ENCODE peak calls at places on chromosomes 4 and X, in four cellular contexts. One of them, this sample, is unnamed.

GRCh38 chr4:81844717-81845116 is 373.0 kb upstream of the RASGEF1B start:
- DNase-seq in brain microvascular endothelial cell: peak; percentile 83
- DNase-seq in substantia nigra: no peak
- DNase-seq in neuronal stem cell: peak; percentile 59
- DNase-seq in this sample: peak; percentile 40

GRCh38 chr4:25795566-25796454 is 67.0 kb downstream of the SEL1L3 start:
- DNase-seq in brain microvascular endothelial cell: peak; percentile 84
- DNase-seq in substantia nigra: no peak
- DNase-seq in neuronal stem cell: peak; percentile 79
- DNase-seq in this sample: no peak

GRCh38 chr4:25792200-25792791 is 70.5 kb downstream of the SEL1L3 start:
- DNase-seq in brain microvascular endothelial cell: no peak
- DNase-seq in substantia nigra: no peak
- DNase-seq in neuronal stem cell: no peak
- DNase-seq in this sample: no peak

GRCh38 chrX:139559383-139560042 is 29.0 kb downstream of the F9 start:
- DNase-seq in brain microvascular endothelial cell: peak; percentile 16
- DNase-seq in substantia nigra: no peak
- DNase-seq in neuronal stem cell: peak; percentile 45
- DNase-seq in this sample: no peak

GRCh38 chrX:24081661-24082154 is 27.0 kb downstream of the EIF2S3 start:
- DNase-seq in brain microvascular endothelial cell: peak; percentile 65
- DNase-seq in substantia nigra: peak; percentile 0
- DNase-seq in neuronal stem cell: peak; percentile 3
- DNase-seq in this sample: no peak

GRCh38 chr4:7328913-7329638 is 105.7 kb downstream of the PSAPL1 start:
- DNase-seq in brain microvascular endothelial cell: peak; percentile 77
- DNase-seq in substantia nigra: no peak
- DNase-seq in neuronal stem cell: no peak
- DNase-seq in this sample: no peak

GRCh38 chrX:139831689-139832456 is 101.0 kb downstream of the ATP11C start:
- DNase-seq in brain microvascular endothelial cell: peak; percentile 24
- DNase-seq in substantia nigra: no peak
- DNase-seq in neuronal stem cell: no peak
- DNase-seq in this sample: no peak

GRCh38 chr4:74109116-74109791 is 10.3 kb upstream of the CXCL2 start:
- DNase-seq in brain microvascular endothelial cell: peak; percentile 93
- DNase-seq in substantia nigra: no peak
- DNase-seq in neuronal stem cell: no peak
- DNase-seq in this sample: no peak

GRCh38 chr4:182449186-182449880 is 206.1 kb downstream of the TENM3 start:
- DNase-seq in brain microvascular endothelial cell: peak; percentile 35
- DNase-seq in substantia nigra: peak; percentile 52
- DNase-seq in neuronal stem cell: no peak
- DNase-seq in this sample: peak; percentile 49

GRCh38 chrX:81957900-81958545 is 756.1 kb downstream of the SH3BGRL start:
- DNase-seq in brain microvascular endothelial cell: no peak
- DNase-seq in substantia nigra: no peak
- DNase-seq in neuronal stem cell: peak; percentile 18
- DNase-seq in this sample: no peak

GRCh38 chr4:189802884-189803283 is 137.8 kb upstream of the FRG1 start:
- DNase-seq in brain microvascular endothelial cell: no peak
- DNase-seq in substantia nigra: no peak
- DNase-seq in neuronal stem cell: no peak
- DNase-seq in this sample: no peak

GRCh38 chr4:94348705-94349104 is 6.1 kb upstream of the HPGDS start:
- DNase-seq in brain microvascular endothelial cell: no peak
- DNase-seq in substantia nigra: no peak
- DNase-seq in neuronal stem cell: no peak
- DNase-seq in this sample: no peak

GRCh38 chr4:44725166-44725565 is 1.2 kb downstream of the GNPDA2 start:
- DNase-seq in brain microvascular endothelial cell: no peak
- DNase-seq in substantia nigra: no peak
- DNase-seq in neuronal stem cell: no peak
- DNase-seq in this sample: no peak

GRCh38 chr4:76803522-76803921 is 94.4 kb downstream of the SOWAHB start:
- DNase-seq in brain microvascular endothelial cell: peak; percentile 96
- DNase-seq in substantia nigra: no peak
- DNase-seq in neuronal stem cell: no peak
- DNase-seq in this sample: no peak

GRCh38 chr4:21452931-21453330 is 495.6 kb downstream of the KCNIP4 start:
- DNase-seq in brain microvascular endothelial cell: no peak
- DNase-seq in substantia nigra: no peak
- DNase-seq in neuronal stem cell: no peak
- DNase-seq in this sample: no peak

GRCh38 chr4:112604590-112604989 is 32.1 kb downstream of the ZGRF1 start:
- DNase-seq in brain microvascular endothelial cell: peak; percentile 76
- DNase-seq in substantia nigra: no peak
- DNase-seq in neuronal stem cell: peak; percentile 38
- DNase-seq in this sample: peak; percentile 29

GRCh38 chr4:7773401-7774187 is 166.1 kb downstream of the AFAP1 start:
- DNase-seq in brain microvascular endothelial cell: no peak
- DNase-seq in substantia nigra: no peak
- DNase-seq in neuronal stem cell: no peak
- DNase-seq in this sample: no peak

GRCh38 chr4:128810871-128811570 is 1.5 kb downstream of the JADE1 start:
- DNase-seq in brain microvascular endothelial cell: peak; percentile 60
- DNase-seq in substantia nigra: peak; percentile 31
- DNase-seq in neuronal stem cell: peak; percentile 93
- DNase-seq in this sample: peak; percentile 76

GRCh38 chr4:6169239-6169638 is 31.1 kb downstream of the JAKMIP1 start:
- DNase-seq in brain microvascular endothelial cell: no peak
- DNase-seq in substantia nigra: no peak
- DNase-seq in neuronal stem cell: no peak
- DNase-seq in this sample: no peak

GRCh38 chrX:11504234-11504633 is 161.5 kb downstream of the ARHGAP6 start:
- DNase-seq in brain microvascular endothelial cell: no peak
- DNase-seq in substantia nigra: no peak
- DNase-seq in neuronal stem cell: no peak
- DNase-seq in this sample: no peak

GRCh38 chrX:48996969-48997368 is 5.1 kb downstream of the GRIPAP1 start:
- DNase-seq in brain microvascular endothelial cell: no peak
- DNase-seq in substantia nigra: no peak
- DNase-seq in neuronal stem cell: no peak
- DNase-seq in this sample: no peak

GRCh38 chrX:125289920-125290319 is 29.8 kb upstream of the TEX13C start:
- DNase-seq in brain microvascular endothelial cell: no peak
- DNase-seq in substantia nigra: no peak
- DNase-seq in neuronal stem cell: no peak
- DNase-seq in this sample: no peak

GRCh38 chr4:52968696-52969095 is 106.6 kb downstream of the RASL11B start:
- DNase-seq in brain microvascular endothelial cell: no peak
- DNase-seq in substantia nigra: no peak
- DNase-seq in neuronal stem cell: no peak
- DNase-seq in this sample: peak; percentile 16

GRCh38 chr4:7518871-7519637 is 84.3 kb upstream of the PSAPL1 start:
- DNase-seq in brain microvascular endothelial cell: no peak
- DNase-seq in substantia nigra: no peak
- DNase-seq in neuronal stem cell: no peak
- DNase-seq in this sample: no peak

GRCh38 chr4:43843501-43843900 is 605.1 kb downstream of the KCTD8 start:
- DNase-seq in brain microvascular endothelial cell: peak; percentile 0
- DNase-seq in substantia nigra: no peak
- DNase-seq in neuronal stem cell: no peak
- DNase-seq in this sample: no peak

GRCh38 chr4:83074086-83074704 is 39.2 kb downstream of the COPS4 start:
- DNase-seq in brain microvascular endothelial cell: peak; percentile 79
- DNase-seq in substantia nigra: no peak
- DNase-seq in neuronal stem cell: peak; percentile 37
- DNase-seq in this sample: no peak

GRCh38 chr4:83071116-83071515 is 36.1 kb downstream of the COPS4 start:
- DNase-seq in brain microvascular endothelial cell: no peak
- DNase-seq in substantia nigra: no peak
- DNase-seq in neuronal stem cell: no peak
- DNase-seq in this sample: no peak

GRCh38 chr4:83075696-83076095 is 38.8 kb downstream of the PLAC8 start:
- DNase-seq in brain microvascular endothelial cell: no peak
- DNase-seq in substantia nigra: no peak
- DNase-seq in neuronal stem cell: no peak
- DNase-seq in this sample: no peak

GRCh38 chr4:83075271-83075670 is 39.3 kb downstream of the PLAC8 start:
- DNase-seq in brain microvascular endothelial cell: no peak
- DNase-seq in substantia nigra: no peak
- DNase-seq in neuronal stem cell: no peak
- DNase-seq in this sample: no peak
- H3K27ac ChIP-seq in brain microvascular endothelial cell: no peak overlapping the region
- H3K27ac ChIP-seq in substantia nigra: no peak overlapping the region
- H3K27ac ChIP-seq in neuronal stem cell: no peak overlapping the region
- H3K27ac ChIP-seq in this sample: no peak overlapping the region

GRCh38 chr4:118905546-118905945 is 16.9 kb downstream of the SYNPO2 start:
- DNase-seq in brain microvascular endothelial cell: peak; percentile 80
- DNase-seq in substantia nigra: no peak
- DNase-seq in neuronal stem cell: no peak
- DNase-seq in this sample: no peak
- H3K27ac ChIP-seq in brain microvascular endothelial cell: peak overlapping the region; percentile 49
- H3K27ac ChIP-seq in substantia nigra: no peak overlapping the region
- H3K27ac ChIP-seq in neuronal stem cell: no peak overlapping the region
- H3K27ac ChIP-seq in this sample: no peak overlapping the region

GRCh38 chr4:131348258-131348657 is 1800.8 kb upstream of the PCDH10 start:
- DNase-seq in brain microvascular endothelial cell: no peak
- DNase-seq in substantia nigra: no peak
- DNase-seq in neuronal stem cell: no peak
- DNase-seq in this sample: no peak

GRCh38 chr4:131344761-131345160 is 1804.3 kb upstream of the PCDH10 start:
- DNase-seq in brain microvascular endothelial cell: no peak
- DNase-seq in substantia nigra: no peak
- DNase-seq in neuronal stem cell: no peak
- DNase-seq in this sample: no peak

GRCh38 chr4:131347816-131348215 is 1801.3 kb upstream of the PCDH10 start:
- DNase-seq in brain microvascular endothelial cell: no peak
- DNase-seq in substantia nigra: no peak
- DNase-seq in neuronal stem cell: no peak
- DNase-seq in this sample: no peak
- H3K27ac ChIP-seq in brain microvascular endothelial cell: no peak overlapping the region
- H3K27ac ChIP-seq in substantia nigra: no peak overlapping the region
- H3K27ac ChIP-seq in neuronal stem cell: no peak overlapping the region
- H3K27ac ChIP-seq in this sample: no peak overlapping the region

DNA sequence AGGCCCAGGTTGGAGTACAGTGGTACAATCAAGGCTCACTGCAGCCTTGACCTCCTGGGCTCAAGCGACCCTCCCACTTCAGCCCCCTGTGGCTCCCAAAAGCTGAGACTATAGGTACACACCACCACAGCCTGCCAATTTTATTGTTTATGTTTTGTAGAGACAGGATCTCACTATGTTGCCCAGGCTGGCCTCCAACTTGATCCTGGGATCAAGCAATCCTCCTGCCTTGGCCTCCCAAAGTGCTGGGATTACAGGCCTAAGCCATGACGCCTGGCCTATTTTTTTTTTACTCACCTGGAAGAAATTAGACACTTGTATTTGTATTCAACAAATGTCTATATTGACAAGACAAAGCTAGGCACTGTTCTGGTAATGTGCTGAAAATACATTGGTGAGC is 25.1 kb downstream of the FAM156A start:
- DNase-seq in brain microvascular endothelial cell: no peak
- DNase-seq in substantia nigra: no peak
- DNase-seq in neuronal stem cell: no peak
- DNase-seq in this sample: no peak
- H3K27ac ChIP-seq in brain microvascular endothelial cell: no peak overlapping the region
- H3K27ac ChIP-seq in substantia nigra: no peak overlapping the region
- H3K27ac ChIP-seq in neuronal stem cell: no peak overlapping the region
- H3K27ac ChIP-seq in this sample: no peak overlapping the region

GRCh38 chrX:153306527-153307115 is 14.9 kb downstream of the PNMA6F start:
- DNase-seq in brain microvascular endothelial cell: no peak
- DNase-seq in substantia nigra: no peak
- DNase-seq in neuronal stem cell: no peak
- DNase-seq in this sample: no peak
- H3K27ac ChIP-seq in brain microvascular endothelial cell: no peak overlapping the region
- H3K27ac ChIP-seq in substantia nigra: no peak overlapping the region
- H3K27ac ChIP-seq in neuronal stem cell: no peak overlapping the region
- H3K27ac ChIP-seq in this sample: no peak overlapping the region

DNA sequence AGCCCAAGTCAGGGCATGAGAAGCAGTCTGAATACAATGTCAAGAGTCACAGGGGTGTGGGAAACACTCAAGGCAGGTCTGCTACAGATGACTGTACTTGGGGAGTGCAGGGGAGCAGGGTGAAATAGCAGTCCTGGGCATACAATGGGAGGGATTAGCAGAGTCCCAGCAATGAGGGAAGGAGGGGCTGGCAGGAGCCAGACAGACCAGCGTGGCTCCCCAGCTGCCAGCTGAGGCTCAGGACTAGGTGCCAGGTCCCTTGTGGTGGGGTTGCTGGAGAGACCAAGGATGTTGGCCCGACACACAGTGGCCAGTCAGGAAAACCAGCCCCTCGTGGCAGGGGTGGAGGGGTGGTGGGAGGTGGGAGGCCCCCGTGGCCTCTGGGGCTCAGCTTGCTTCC is 86.6 kb downstream of the RTL5 start:
- DNase-seq in brain microvascular endothelial cell: no peak
- DNase-seq in substantia nigra: no peak
- DNase-seq in neuronal stem cell: no peak
- DNase-seq in this sample: no peak
- H3K27ac ChIP-seq in brain microvascular endothelial cell: no peak overlapping the region
- H3K27ac ChIP-seq in substantia nigra: no peak overlapping the region
- H3K27ac ChIP-seq in neuronal stem cell: no peak overlapping the region
- H3K27ac ChIP-seq in this sample: no peak overlapping the region